ENCODE peak calls at places on chromosomes 7 and 10, in six cellular contexts. V, L, B, X, D and K are unnamed samples.

GRCh38 chr7:128082431-128082830 is 51.2 kb upstream of the LRRC4 start:
- DNase-seq in V (no peak), L (no peak), B (peak; percentile 67), X (no peak), D (no peak), K (no peak)

GRCh38 chr7:128989961-128990360 is 52.2 kb downstream of the IRF5 start:
- DNase-seq in V (no peak), L (no peak), B (no peak), X (no peak), D (no peak), K (no peak)

GRCh38 chr7:147861058-147861716 is 729.4 kb upstream of the C7orf33 start:
- DNase-seq in V (no peak), L (no peak), B (no peak), X (no peak), D (no peak), K (no peak)

GRCh38 chr7:48781783-48782182 is 142.6 kb upstream of the CDC14C start:
- DNase-seq in V (no peak), L (no peak), B (no peak), X (no peak), D (no peak), K (no peak)

GRCh38 chr7:142847353-142847752 is 7.5 kb upstream of the EPHB6 start:
- DNase-seq in V (no peak), L (no peak), B (no peak), X (no peak), D (no peak), K (no peak)

GRCh38 chr10:60480865-60481563 is 91.3 kb upstream of the ANK3 start:
- DNase-seq in V (no peak), L (no peak), B (no peak), X (peak; percentile 60), D (peak; percentile 45), K (no peak)

GRCh38 chr10:24882047-24882698 is 70.2 kb downstream of the PRTFDC1 start:
- DNase-seq in V (peak; percentile 59), L (no peak), B (no peak), X (no peak), D (no peak), K (no peak)

GRCh38 chr10:69160809-69161225 is 19.2 kb upstream of the SUPV3L1 start:
- DNase-seq in V (no peak), L (no peak), B (no peak), X (no peak), D (peak; percentile 24), K (no peak)

GRCh38 chr10:36094091-36094490 is 452.0 kb upstream of the FZD8 start:
- DNase-seq in V (no peak), L (no peak), B (no peak), X (no peak), D (no peak), K (no peak)

GRCh38 chr7:115010436-115010810 is 88.5 kb downstream of the MDFIC start:
- DNase-seq in V (no peak), L (no peak), B (no peak), X (no peak), D (no peak), K (no peak)

GRCh38 chr7:138618933-138619332 is 82.2 kb downstream of the SVOPL start:
- DNase-seq in V (no peak), L (no peak), B (no peak), X (no peak), D (no peak), K (no peak)

GRCh38 chr7:31000161-31000693 is 36.5 kb downstream of the GHRHR start:
- DNase-seq in V (no peak), L (no peak), B (peak; percentile 35), X (no peak), D (no peak), K (no peak)